ENCODE peak calls at places on chromosomes 12 and 14, in nine cellular contexts. P is upper lobe of left lung; N is fibroblast of the aortic adventitia; A is HL-60; F is mammary epithelial cell; R is endodermal cell; Y is NCI-H1092 treated with DMSO at 0.1 percent for 48 hours; W is PC-3; D is stimulated activated CD4-positive, alpha-beta T cell treated with anti-CD3 and anti-CD28 coated beads, TNF-alpha, amount 100 ng/mL, for 24 hours. K is an unnamed sample.

GRCh38 chr14:61326847-61327246 is 5.5 kb downstream of the PRKCH start:
- DNase-seq in P (no peak), N (no peak), A (no peak), F (no peak), R (peak), Y (peak), W (peak), D (no peak), K (no peak)

GRCh38 chr12:84910549-84911241 is 1.9 kb downstream of the SLC6A15 start:
- DNase-seq in P (no peak), N (peak), A (no peak), F (peak), R (peak), Y (no peak), W (no peak), D (no peak), K (no peak)

GRCh38 chr14:77068515-77069200 is 29.4 kb upstream of the CIPC start:
- DNase-seq in P (no peak), N (no peak), A (no peak), F (no peak), R (no peak), Y (no peak), W (no peak), D (no peak), K (no peak)

GRCh38 chr14:60002819-60003492 is 83.0 kb downstream of the LRRC9 start:
- DNase-seq in P (no peak), N (no peak), A (no peak), F (no peak), R (no peak), Y (no peak), W (peak), D (no peak), K (no peak)

GRCh38 chr12:29970501-29970900 is 186.8 kb upstream of the TMTC1 start:
- DNase-seq in P (no peak), N (no peak), A (no peak), F (no peak), R (no peak), Y (no peak), W (no peak), D (no peak), K (no peak)

GRCh38 chr12:105341010-105341409 is 10.5 kb downstream of the C12orf75 start:
- DNase-seq in P (no peak), N (peak), A (no peak), F (peak), R (no peak), Y (no peak), W (peak), D (no peak), K (no peak)

GRCh38 chr14:92783813-92784431 is 10.2 kb upstream of the GOLGA5 start:
- DNase-seq in P (no peak), N (peak), A (no peak), F (peak), R (no peak), Y (peak), W (peak), D (no peak), K (no peak)

GRCh38 chr12:13223176-13223806 is 26.8 kb downstream of the EMP1 start:
- DNase-seq in P (no peak), N (peak), A (no peak), F (peak), R (peak), Y (no peak), W (peak), D (no peak), K (no peak)

GRCh38 chr12:88549929-88550328 is 30.3 kb downstream of the KITLG start:
- DNase-seq in P (no peak), N (peak), A (no peak), F (no peak), R (no peak), Y (no peak), W (no peak), D (no peak), K (no peak)

GRCh38 chr12:32522322-32523221 is 123.2 kb downstream of the FGD4 start:
- DNase-seq in P (no peak), N (peak), A (no peak), F (no peak), R (no peak), Y (no peak), W (no peak), D (no peak), K (no peak)

GRCh38 chr12:19038210-19038609 is 91.3 kb upstream of the PLEKHA5 start:
- DNase-seq in P (no peak), N (no peak), A (no peak), F (no peak), R (no peak), Y (no peak), W (no peak), D (no peak), K (no peak)

GRCh38 chr12:76471579-76471978 is 88.0 kb downstream of the OSBPL8 start:
- DNase-seq in P (no peak), N (no peak), A (no peak), F (no peak), R (no peak), Y (no peak), W (no peak), D (no peak), K (no peak)

GRCh38 chr12:15979096-15980091 is 68.3 kb downstream of the DERA start:
- DNase-seq in P (peak), N (peak), A (no peak), F (peak), R (peak), Y (no peak), W (peak), D (no peak), K (no peak)